ENCODE peak calls at places on chromosomes 12 and 14, in four cellular contexts. C is A549, P is HepG2, H is K562. G is an unnamed sample.

GRCh38 chr12:26231930-26232329 is 36.6 kb downstream of the SSPN start:
- DNase-seq in C (no peak), P (no peak), H (no peak), G (no peak)

GRCh38 chr12:78359530-78359929 is 505.0 kb upstream of the SYT1 start:
- DNase-seq in C (no peak), P (no peak), H (no peak), G (no peak)

GRCh38 chr14:75335588-75335987 is 57.0 kb downstream of the FOS start:
- DNase-seq in C (no peak), P (no peak), H (no peak), G (no peak)

GRCh38 chr14:83707056-83707455 is 1822.9 kb upstream of the FLRT2 start:
- DNase-seq in C (no peak), P (no peak), H (no peak), G (no peak)

GRCh38 chr14:49820176-49820575 is 32.4 kb downstream of the NEMF start:
- DNase-seq in C (no peak), P (no peak), H (no peak), G (no peak)

GRCh38 chr14:75431011-75431410 is 3.2 kb downstream of the JDP2 start:
- DNase-seq in C (no peak), P (no peak), H (no peak), G (no peak)

GRCh38 chr14:51369814-51370213 is 129.8 kb downstream of the TMX1 start:
- DNase-seq in C (peak; percentile 5), P (no peak), H (peak; percentile 38), G (peak; percentile 41)

GRCh38 chr12:131720921-131721320 is 10.0 kb downstream of the SFSWAP start:
- DNase-seq in C (peak; percentile 29), P (no peak), H (no peak), G (no peak)

GRCh38 chr12:18165422-18165871 is 75.5 kb upstream of the RERGL start:
- DNase-seq in C (no peak), P (no peak), H (no peak), G (no peak)

GRCh38 chr12:93526786-93527428 is 45.6 kb upstream of the SOCS2 start:
- DNase-seq in C (peak; percentile 92), P (peak; percentile 86), H (no peak), G (no peak)

GRCh38 chr12:47755655-47756562 is 2.8 kb downstream of the RAPGEF3 start:
- DNase-seq in C (no peak), P (no peak), H (no peak), G (no peak)

GRCh38 chr12:98754095-98754494 is 109.0 kb downstream of the APAF1 start:
- DNase-seq in C (peak; percentile 86), P (peak; percentile 67), H (peak; percentile 42), G (no peak)

GRCh38 chr12:12523229-12523628 is 39.4 kb downstream of the DUSP16 start:
- DNase-seq in C (no peak), P (no peak), H (no peak), G (no peak)
- TF ChIP-seq NR3C1 in C (no peak), P (no peak), H (no peak), G (no peak)

GRCh38 chr14:100673085-100673806 is 53.4 kb upstream of the DLK1 start:
- DNase-seq in C (no peak), P (peak; percentile 73), H (no peak), G (peak; percentile 62)
- TF ChIP-seq NR3C1 in C (no peak), P (no peak), H (no peak), G (no peak)

GRCh38 chr12:109606261-109607028 is 32.9 kb downstream of the MVK start:
- DNase-seq in C (no peak), P (peak; percentile 66), H (peak; percentile 53), G (peak; percentile 48)
- TF ChIP-seq NR3C1 in C (no peak), P (no peak), H (no peak), G (no peak)

GRCh38 chr12:52797529-52797894 is 1.6 kb upstream of the KRT3 start:
- DNase-seq in C (no peak), P (no peak), H (no peak), G (no peak)

GRCh38 chr12:52799498-52800211 is 3.7 kb upstream of the KRT3 start:
- DNase-seq in C (no peak), P (no peak), H (no peak), G (no peak)

GRCh38 chr12:52800259-52800917 is 4.5 kb upstream of the KRT3 start:
- DNase-seq in C (no peak), P (no peak), H (no peak), G (no peak)

GRCh38 chr12:52798003-52798670 is 2.2 kb upstream of the KRT3 start:
- DNase-seq in C (no peak), P (no peak), H (peak; percentile 58), G (no peak)

DNA sequence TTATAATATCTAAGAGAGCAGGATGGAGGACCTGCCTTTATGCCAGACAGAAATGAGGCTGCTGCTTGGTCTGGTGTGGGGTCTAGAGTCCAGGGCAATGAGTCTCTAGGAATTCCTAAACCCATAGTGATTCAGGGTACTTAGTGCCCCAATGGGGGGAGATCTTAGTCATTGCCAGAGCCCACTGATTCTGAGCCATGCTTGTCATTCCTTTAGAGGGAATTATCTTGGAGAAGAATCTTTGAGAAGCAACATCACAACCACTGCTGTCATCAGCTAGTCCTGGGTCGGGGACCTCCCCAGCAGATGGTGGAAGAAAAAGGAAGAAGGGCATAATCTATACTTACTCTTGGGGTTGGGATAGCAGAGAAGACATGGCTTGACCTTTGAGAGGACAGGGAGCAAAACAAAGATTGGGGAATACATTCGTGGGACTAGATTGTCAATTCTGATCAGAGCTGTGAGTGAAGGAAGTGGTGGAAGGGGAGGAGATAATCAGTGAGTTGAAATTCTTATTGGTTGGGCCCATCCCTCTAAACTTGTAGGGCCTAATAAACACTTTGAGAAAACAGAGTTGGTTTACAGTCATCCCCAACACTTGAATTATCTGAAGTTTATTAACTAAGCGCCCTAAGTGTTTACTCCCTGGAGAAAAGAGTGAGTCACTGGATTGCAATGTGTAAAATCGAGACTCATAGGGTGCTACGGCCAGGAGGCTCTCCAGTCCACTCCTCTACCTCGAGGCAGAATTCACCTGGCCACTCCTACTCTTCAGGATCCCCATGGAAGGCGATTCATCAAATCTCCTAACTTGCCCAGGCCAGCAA is 3.0 kb upstream of the KRT3 start:
- DNase-seq in C (peak; percentile 75), P (no peak), H (no peak), G (no peak)
- TF ChIP-seq NR3C1 in C (no peak), P (no peak), H (no peak), G (no peak)

GRCh38 chr12:6201199-6201608 is 1.0 kb downstream of the CD9 start:
- DNase-seq in C (peak; percentile 67), P (no peak), H (no peak), G (no peak)

GRCh38 chr12:6200266-6201198 is at the start of gene CD9:
- DNase-seq in C (peak; percentile 78), P (no peak), H (peak; percentile 87), G (peak; percentile 72)

GRCh38 chr12:6199211-6199530 is 1.0 kb upstream of the CD9 start:
- DNase-seq in C (no peak), P (no peak), H (no peak), G (no peak)

GRCh38 chr12:6198556-6198955 is 1.6 kb upstream of the CD9 start:
- DNase-seq in C (no peak), P (no peak), H (no peak), G (no peak)

GRCh38 chr12:6199531-6200265 is 502 bp upstream of the CD9 start:
- DNase-seq in C (peak; percentile 51), P (no peak), H (no peak), G (peak; percentile 60)
- TF ChIP-seq NR3C1 in C (no peak), P (no peak), H (no peak), G (no peak)